ENCODE peak calls at places on chromosome 3, in nine cellular contexts. Q is progenitor cell of endocrine pancreas, T is globus pallidus, Y is NAMALWA, P is GM10248, C is lung, L is AG10803, N is T-helper 1 cell, X is iris pigment epithelial cell. F is an unnamed sample.

GRCh38 chr3:15256861-15257341 is 50.9 kb downstream of the CAPN7 start:
- DNase-seq in T (no peak), Q (no peak), Y (no peak), P (no peak), N (no peak), C (no peak), X (no peak), L (peak), F (no peak)

GRCh38 chr3:53666026-53666425 is 171.6 kb downstream of the CACNA1D start:
- DNase-seq in X (no peak), N (no peak), C (no peak), P (no peak), T (no peak), Q (no peak), Y (no peak), L (no peak), F (no peak)

GRCh38 chr3:194194051-194194756 is 58.3 kb downstream of the HES1 start:
- DNase-seq in L (no peak), Q (no peak), N (no peak), Y (no peak), C (no peak), X (no peak), P (peak), T (no peak), F (no peak)

GRCh38 chr3:136949708-136950107 is 8.1 kb upstream of the IL20RB start:
- DNase-seq in L (peak), Q (no peak), X (no peak), P (no peak), N (no peak), T (no peak), C (no peak), Y (peak), F (no peak)

GRCh38 chr3:169390310-169390731 is 273.2 kb downstream of the MECOM start:
- DNase-seq in L (peak), N (no peak), P (no peak), Y (peak), Q (no peak), C (no peak), X (peak), T (no peak), F (peak)

GRCh38 chr3:113769551-113769950 is 22.7 kb downstream of the ATP6V1A start:
- DNase-seq in C (no peak), X (peak), Y (no peak), P (peak), N (no peak), L (peak), Q (no peak), T (no peak), F (no peak)

GRCh38 chr3:105353485-105354161 is 13.1 kb upstream of the ALCAM start:
- DNase-seq in C (peak), Q (no peak), L (no peak), N (no peak), Y (no peak), T (no peak), P (peak), X (peak), F (no peak)

GRCh38 chr3:3066910-3067309 is 43.3 kb downstream of the IL5RA start:
- DNase-seq in X (no peak), Q (no peak), P (no peak), L (no peak), N (no peak), T (no peak), C (no peak), Y (no peak), F (no peak)

GRCh38 chr3:179713643-179714090 is 60.8 kb downstream of the USP13 start:
- DNase-seq in C (no peak), Y (no peak), T (no peak), P (no peak), Q (no peak), X (peak), L (peak), N (no peak), F (no peak)